ENCODE peak calls at places on chromosomes 11 and 22, in ten cellular contexts. P is NCI-H2081; W is epithelial cell of prostate; L is A172; N is GM10248; E is small intestine; U is stimulated activated CD4-positive, alpha-beta T cell treated with anti-CD3 and anti-CD28 coated beads, Interleukin-4, amount 100 ng/mL, for 4 hours; O is KBM-7; Y is choroid plexus epithelial cell; R is sigmoid colon. M is an unnamed sample.

GRCh38 chr22:19178065-19178658 is 374 bp downstream of the SLC25A1 start:
- DNase-seq in U (peak), N (peak), O (peak), E (peak), Y (peak), R (peak), P (no peak), L (no peak), W (no peak), M (peak)

GRCh38 chr11:126925321-126926093 is 75.1 kb downstream of the KIRREL3 start:
- DNase-seq in W (peak), O (no peak), Y (no peak), N (no peak), U (no peak), P (no peak), E (no peak), L (no peak), R (no peak), M (no peak)

GRCh38 chr11:111399187-111400031 is 20.3 kb upstream of the POU2AF1 start:
- DNase-seq in R (no peak), W (no peak), E (no peak), U (no peak), L (no peak), N (no peak), Y (no peak), O (no peak), P (no peak), M (no peak)

GRCh38 chr11:2256293-2256913 is 14.0 kb downstream of the ASCL2 start:
- DNase-seq in P (no peak), N (no peak), E (no peak), W (peak), U (no peak), L (no peak), Y (no peak), R (no peak), O (no peak), M (no peak)

GRCh38 chr11:5351208-5351607 is at the start of gene OR51B6:
- DNase-seq in R (no peak), Y (no peak), L (no peak), E (no peak), P (no peak), O (no peak), W (no peak), N (no peak), U (no peak), M (no peak)

GRCh38 chr22:48097723-48098122 is 1335.3 kb downstream of the TBC1D22A start:
- DNase-seq in W (no peak), O (no peak), L (no peak), R (no peak), P (no peak), Y (no peak), E (no peak), U (no peak), N (no peak), M (no peak)

GRCh38 chr11:123196060-123196714 is 1.1 kb upstream of the CLMP start:
- DNase-seq in O (no peak), Y (no peak), W (no peak), L (no peak), E (no peak), R (no peak), N (no peak), U (no peak), P (no peak), M (no peak)

GRCh38 chr11:61616443-61616842 is 35.6 kb upstream of the SYT7 start:
- DNase-seq in P (no peak), Y (peak), N (no peak), U (no peak), E (no peak), W (no peak), L (peak), R (no peak), O (no peak), M (no peak)

GRCh38 chr22:19674129-19674928 is 40.0 kb upstream of the SEPTIN5 start:
- DNase-seq in P (no peak), Y (peak), R (no peak), L (no peak), E (no peak), W (no peak), U (no peak), O (no peak), N (no peak), M (no peak)

GRCh38 chr11:3984896-3985295 is 109.7 kb upstream of the RRM1 start:
- DNase-seq in Y (peak), W (no peak), R (no peak), E (no peak), N (no peak), L (no peak), O (peak), P (no peak), U (peak), M (no peak)

GRCh38 chr22:19121631-19122142 is 525 bp downstream of the DGCR2 start:
- DNase-seq in N (peak), W (no peak), U (peak), L (no peak), O (peak), E (peak), Y (peak), R (peak), P (no peak), M (no peak)

GRCh38 chr11:122101625-122102291 is 14.3 kb downstream of the BLID start:
- DNase-seq in Y (peak), O (no peak), U (no peak), W (no peak), E (peak), R (peak), N (no peak), P (peak), L (peak), M (no peak)

GRCh38 chr22:41305646-41306045 is 4.3 kb downstream of the ZC3H7B start:
- DNase-seq in W (no peak), R (no peak), N (no peak), P (no peak), O (no peak), E (no peak), L (peak), U (no peak), Y (no peak), M (no peak)

GRCh38 chr11:93493252-93493897 is 49.8 kb downstream of the SMCO4 start:
- DNase-seq in N (no peak), W (no peak), P (no peak), E (no peak), R (no peak), L (no peak), Y (no peak), O (no peak), U (no peak), M (no peak)

GRCh38 chr11:14449302-14449714 is 50.3 kb downstream of the COPB1 start:
- DNase-seq in R (no peak), O (no peak), E (no peak), Y (peak), L (peak), U (no peak), N (no peak), P (no peak), W (no peak), M (no peak)

GRCh38 chr11:64444838-64445441 is 86.0 kb downstream of the RPS6KA4 start:
- DNase-seq in E (peak), L (no peak), O (peak), P (no peak), W (no peak), U (no peak), N (no peak), R (peak), Y (peak), M (no peak)

GRCh38 chr11:108733479-108734116 is 68.7 kb downstream of the DDX10 start:
- DNase-seq in E (peak), W (no peak), N (peak), Y (peak), L (peak), O (peak), P (no peak), R (no peak), U (peak), M (no peak)

GRCh38 chr11:3683039-3683438 is 11.9 kb upstream of the CHRNA10 start:
- DNase-seq in N (no peak), P (no peak), W (no peak), U (no peak), Y (no peak), R (no peak), O (no peak), E (no peak), L (no peak), M (no peak)

GRCh38 chr11:92130432-92130831 is 94.2 kb upstream of the FAT3 start:
- DNase-seq in Y (peak), E (no peak), L (no peak), U (no peak), R (no peak), W (no peak), P (no peak), N (no peak), O (no peak), M (no peak)

GRCh38 chr11:130146797-130147196 is 12.8 kb upstream of the ST14 start:
- DNase-seq in W (no peak), O (peak), E (peak), R (no peak), N (no peak), Y (no peak), L (no peak), U (no peak), P (no peak), M (no peak)

GRCh38 chr11:133952199-133953190 is 4.3 kb downstream of the IGSF9B start:
- DNase-seq in W (no peak), U (no peak), R (no peak), N (no peak), L (no peak), Y (no peak), E (no peak), O (no peak), P (no peak), M (no peak)

GRCh38 chr11:34789196-34789834 is 126.9 kb downstream of the APIP start:
- DNase-seq in P (peak), N (no peak), E (peak), U (no peak), Y (no peak), O (no peak), W (no peak), R (no peak), L (no peak), M (no peak)

GRCh38 chr11:2576536-2576935 is 123.3 kb downstream of the KCNQ1OT1 start:
- DNase-seq in U (no peak), E (no peak), L (no peak), R (peak), N (no peak), Y (no peak), P (no peak), W (no peak), O (no peak), M (peak)

GRCh38 chr22:38841211-38841610 is 2.6 kb downstream of the NPTXR start:
- DNase-seq in U (no peak), W (no peak), N (no peak), L (no peak), E (no peak), P (peak), O (no peak), Y (no peak), R (no peak), M (no peak)

GRCh38 chr11:9714540-9714939 is 50.7 kb downstream of the SWAP70 start:
- DNase-seq in Y (no peak), E (no peak), O (no peak), U (no peak), N (no peak), P (no peak), L (no peak), R (no peak), W (no peak), M (no peak)

GRCh38 chr22:32619614-32620426 is 145.2 kb downstream of the FBXO7 start:
- DNase-seq in U (no peak), E (no peak), L (peak), R (peak), Y (peak), P (no peak), N (no peak), W (no peak), O (no peak), M (no peak)

GRCh38 chr22:28112548-28113043 is 193.5 kb upstream of the PITPNB start:
- DNase-seq in E (peak), N (no peak), P (no peak), Y (peak), U (no peak), R (peak), W (no peak), L (peak), O (peak), M (no peak)

M was measured in chondrocyte.